ENCODE peak calls at places on chromosomes 5 and 9, in six cellular contexts. O is naive thymus-derived CD4-positive, alpha-beta T cell; X is left ventricle myocardium superior; S is upper lobe of left lung; M is activated B cell treated with CpG ODN at 0.5 μM for 24 hours; K is GM12878. F is an unnamed sample.

GRCh38 chr9:20658677-20659473 is 25.2 kb upstream of the FOCAD start:
- ATAC-seq in K (peak), O (peak), S (no peak), M (no peak), X (peak), F (no peak)

GRCh38 chr5:163433271-163433670 is 4.1 kb upstream of the CCNG1 start:
- ATAC-seq in K (no peak), M (no peak), S (no peak), X (no peak), O (no peak), F (no peak)

GRCh38 chr9:73183917-73184861 is 32.5 kb downstream of the ANXA1 start:
- ATAC-seq in K (peak), M (no peak), S (no peak), O (peak), X (no peak), F (no peak)

GRCh38 chr9:19184144-19184917 is 46.2 kb upstream of the DENND4C start:
- ATAC-seq in X (peak), S (peak), O (peak), K (peak), M (peak), F (peak)

GRCh38 chr9:128061305-128061704 is 5.8 kb downstream of the NAIF1 start:
- ATAC-seq in M (peak), X (no peak), S (no peak), K (peak), O (peak), F (peak)

GRCh38 chr9:101977614-101978210 is 239.3 kb upstream of the GRIN3A start:
- ATAC-seq in K (peak), S (no peak), X (no peak), O (no peak), M (no peak), F (no peak)

GRCh38 chr5:142860291-142860690 is 90.1 kb downstream of the ARHGAP26 start:
- ATAC-seq in X (peak), S (no peak), K (no peak), M (no peak), O (no peak), F (no peak)

GRCh38 chr5:125311743-125312142 is 565.3 kb upstream of the ZNF608 start:
- ATAC-seq in M (no peak), X (no peak), O (no peak), S (no peak), K (no peak), F (no peak)

GRCh38 chr5:142007237-142007544 is 5.6 kb downstream of the GNPDA1 start:
- ATAC-seq in M (no peak), X (no peak), S (no peak), K (no peak), O (no peak), F (no peak)

F was measured in stimulated activated memory B cell treated with anti-CD40 and anti-IgM and Interleukin-4, amounts not matched to agents 10 μg/mL and 1 μg/mL and 100 μg/mL, for 72 hours.